ENCODE peak calls at places on chromosomes 16 and 17, in four cellular contexts. D is cardiac fibroblast, M is bronchial epithelial cell, T is foreskin fibroblast. W is an unnamed sample.

GRCh38 chr17:60510031-60510430 is 16.0 kb downstream of the APPBP2 start:
- DNase-seq in M (no peak), D (no peak), T (no peak), W (no peak)

GRCh38 chr17:9878361-9878760 is 26.7 kb downstream of the RCVRN start:
- DNase-seq in T (no peak), D (no peak), M (no peak), W (no peak)

GRCh38 chr17:32240745-32241144 is 24.9 kb upstream of the RHBDL3 start:
- DNase-seq in T (no peak), M (no peak), D (peak; percentile 28), W (peak; percentile 2)

GRCh38 chr16:20741555-20742285 is at the start of gene THUMPD1:
- DNase-seq in M (peak; percentile 87), T (peak; percentile 94), D (peak; percentile 96), W (peak; percentile 86)

GRCh38 chr16:4293822-4294457 is 21.1 kb upstream of the TFAP4 start:
- DNase-seq in M (peak; percentile 40), T (peak; percentile 77), D (peak; percentile 85), W (no peak)

GRCh38 chr16:70700101-70701020 is 14.5 kb upstream of the MTSS2 start:
- DNase-seq in M (peak; percentile 86), T (no peak), D (no peak), W (no peak)

GRCh38 chr17:32805029-32805976 is 71.6 kb downstream of the MYO1D start:
- DNase-seq in D (no peak), M (peak; percentile 19), T (no peak), W (no peak)

GRCh38 chr17:27384721-27385120 is 71.5 kb upstream of the KSR1 start:
- DNase-seq in M (peak; percentile 28), T (no peak), D (peak; percentile 47), W (no peak)

GRCh38 chr17:53142890-53143289 is 679.8 kb upstream of the KIF2B start:
- DNase-seq in M (no peak), D (peak; percentile 11), T (no peak), W (no peak)

GRCh38 chr17:57234252-57235092 is 21.9 kb upstream of the MSI2 start:
- DNase-seq in D (no peak), T (no peak), M (no peak), W (no peak)

GRCh38 chr17:7935859-7936258 is 3.9 kb downstream of the CNTROB start:
- DNase-seq in M (no peak), T (no peak), D (no peak), W (no peak)

GRCh38 chr17:7931709-7932482 is at the start of the genes CNTROB and TRAPPC1:
- DNase-seq in D (peak; percentile 99), T (peak; percentile 99), M (peak; percentile 97), W (peak; percentile 93)

GRCh38 chr17:7932483-7932891 is 481 bp downstream of the CNTROB start:
- DNase-seq in M (peak; percentile 18), D (peak; percentile 31), T (no peak), W (peak; percentile 9)

GRCh38 chr17:7930841-7931631 is 710 bp downstream of the TRAPPC1 start:
- DNase-seq in T (no peak), D (no peak), M (no peak), W (no peak)

DNA sequence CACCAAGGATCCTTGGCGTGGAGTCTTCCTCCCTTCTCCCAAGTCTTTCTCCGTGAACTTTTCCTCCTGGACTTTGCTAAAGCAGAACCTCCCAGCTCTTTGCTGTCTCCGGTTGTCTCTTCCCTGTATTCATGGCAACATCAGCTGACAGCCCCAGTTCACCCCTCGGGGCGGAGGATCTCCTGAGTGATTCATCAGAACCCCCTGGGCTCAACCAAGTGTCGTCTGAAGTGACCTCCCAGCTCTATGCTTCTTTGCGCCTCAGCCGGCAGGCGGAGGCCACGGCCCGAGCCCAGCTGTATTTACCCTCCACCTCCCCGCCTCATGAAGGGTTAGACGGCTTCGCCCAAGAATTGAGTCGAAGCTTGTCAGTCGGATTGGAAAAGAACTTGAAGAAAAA is 943 bp downstream of the CNTROB start:
- DNase-seq in M (peak; percentile 40), T (peak; percentile 78), D (peak; percentile 60), W (peak; percentile 32)
- TF ChIP-seq CTCF in M (peak; percentile 42), T (peak; percentile 45), D (peak; percentile 45), W (peak; percentile 23)

DNA sequence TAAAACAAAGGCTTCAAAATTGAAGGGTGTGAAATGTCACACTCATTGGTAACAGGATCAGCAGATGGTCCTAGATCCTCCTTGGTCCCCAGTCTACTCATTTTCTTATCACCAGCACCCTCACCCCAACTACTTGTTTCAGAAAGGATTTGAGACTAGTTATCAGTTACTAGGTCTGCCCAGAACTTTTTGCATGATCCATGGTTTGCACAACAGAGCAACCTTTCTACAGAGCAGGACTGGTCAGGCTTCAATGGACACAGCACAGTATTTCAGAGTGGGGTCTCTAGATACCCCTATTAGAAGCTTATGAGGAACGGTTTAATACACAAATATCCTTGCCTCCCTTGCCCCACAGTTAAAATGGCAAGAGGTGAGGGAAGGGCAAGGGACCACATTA is 25.6 kb downstream of the TTC19 start:
- DNase-seq in M (no peak), T (no peak), D (no peak), W (no peak)
- H3K4me3 ChIP-seq in M (no peak overlapping the region), T (no peak overlapping the region), D (no peak overlapping the region), W (no peak overlapping the region)

DNA sequence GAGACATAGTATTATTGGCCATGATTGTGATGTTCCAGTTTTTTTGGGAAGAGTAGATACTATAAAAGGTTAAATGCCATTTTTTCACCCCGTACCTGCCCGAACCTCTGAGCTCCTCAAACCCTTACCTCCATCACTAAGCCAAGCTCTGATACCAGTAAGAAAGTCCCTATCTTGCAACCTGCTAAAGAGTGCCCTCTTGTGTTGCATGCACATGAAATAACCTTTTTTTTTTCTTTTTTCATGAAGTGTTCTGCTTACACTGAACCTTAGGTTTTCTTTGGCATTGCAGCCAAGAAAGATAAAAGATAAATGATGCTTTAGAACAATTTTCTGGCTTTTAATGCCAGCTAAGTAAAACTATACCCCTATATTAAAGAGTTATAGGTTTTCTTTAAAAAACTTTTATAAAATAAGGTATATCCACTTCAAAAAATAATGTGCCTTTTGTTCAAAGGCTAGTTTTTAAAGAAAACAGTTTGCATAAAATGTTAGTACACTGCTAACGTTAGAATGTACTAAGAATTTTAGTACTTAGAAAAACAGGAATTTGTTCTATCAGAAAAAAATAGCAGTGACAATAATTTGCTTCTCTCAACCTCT is 295.3 kb upstream of the PMFBP1 start:
- DNase-seq in M (peak; percentile 61), T (peak; percentile 34), D (peak; percentile 77), W (peak; percentile 25)
- TF ChIP-seq CTCF in M (peak; percentile 61), T (peak; percentile 70), D (peak; percentile 78), W (peak; percentile 61)

GRCh38 chr17:47956818-47957590 is 679 bp downstream of the PRR15L start:
- DNase-seq in T (no peak), M (no peak), D (no peak), W (no peak)

GRCh38 chr17:47961406-47961805 is 3.7 kb upstream of the PRR15L start:
- DNase-seq in M (no peak), D (no peak), T (no peak), W (no peak)

GRCh38 chr17:47959825-47960655 is 2.4 kb upstream of the PRR15L start:
- DNase-seq in D (no peak), M (no peak), T (no peak), W (no peak)

GRCh38 chr17:47955497-47956461 is 1.9 kb downstream of the PRR15L start:
- DNase-seq in D (no peak), M (no peak), T (no peak), W (no peak)

GRCh38 chr17:47957591-47958490 is at the start of gene PRR15L:
- DNase-seq in D (no peak), M (peak; percentile 38), T (no peak), W (no peak)
- H3K4me3 ChIP-seq in D (no peak within 1 kb of the TSS), M (peak within 1 kb of the TSS; percentile 20), T (no peak within 1 kb of the TSS), W (no peak within 1 kb of the TSS)

GRCh38 chr17:75980188-75981018 is 1.4 kb downstream of the TEN1 start:
- DNase-seq in T (no peak), M (no peak), D (no peak), W (no peak)

GRCh38 chr17:75981019-75981615 is 2.1 kb downstream of the TEN1 start:
- DNase-seq in T (no peak), M (no peak), D (no peak), W (no peak)

GRCh38 chr17:75976175-75976848 is 2.7 kb downstream of the ACOX1 start:
- DNase-seq in T (no peak), D (no peak), M (no peak), W (no peak)

GRCh38 chr17:75979705-75980187 is 706 bp downstream of the TEN1 start:
- DNase-seq in D (no peak), T (peak; percentile 46), M (peak; percentile 66), W (no peak)

DNA sequence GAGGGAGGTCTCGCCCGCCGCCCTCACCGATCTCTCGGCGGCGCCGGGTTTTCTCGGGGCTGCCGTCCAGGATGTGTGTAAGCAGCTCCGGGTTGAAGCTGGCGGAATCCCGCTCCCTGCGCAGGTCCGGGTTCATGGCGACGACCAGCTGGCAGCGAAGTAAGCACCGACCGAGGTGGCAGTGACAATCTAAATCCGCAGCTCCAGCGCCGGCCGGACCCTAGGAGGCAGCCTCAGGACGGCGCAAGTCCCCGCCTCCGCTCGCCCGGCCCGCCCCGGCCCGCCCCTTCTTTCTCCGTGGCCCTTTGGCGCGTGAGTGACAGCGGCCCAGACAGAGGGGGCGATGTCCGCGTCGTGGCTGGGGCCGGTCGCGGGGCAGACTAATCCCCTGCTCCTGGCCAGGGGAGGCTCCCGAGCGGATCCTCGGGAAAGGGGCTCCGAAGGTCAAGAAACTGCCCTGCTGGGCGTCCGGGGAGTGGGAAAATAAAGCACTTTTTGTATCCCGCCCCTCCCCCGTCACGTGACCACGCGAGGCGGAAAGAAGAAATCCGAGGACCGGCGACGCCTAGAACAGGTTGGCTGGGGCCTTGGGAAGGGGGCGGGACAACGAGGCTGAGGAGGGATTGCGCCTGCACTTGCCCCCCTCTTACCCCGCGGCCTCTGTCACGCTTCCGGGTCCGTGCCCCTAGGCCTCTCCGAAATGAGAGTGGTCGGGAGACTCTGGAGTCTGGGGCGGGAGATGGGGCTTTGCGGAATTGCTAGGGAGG is at the start of the genes ACOX1 and TEN1:
- DNase-seq in D (peak; percentile 98), T (peak; percentile 95), M (peak; percentile 84), W (peak; percentile 89)
- TF ChIP-seq CTCF in D (peak; percentile 2), T (peak; percentile 5), M (peak; percentile 32), W (no peak)